ENCODE peak calls at places on chromosomes 12 and 14, in eight cellular contexts. J is stomach, W is sigmoid colon, Q is GM12891, Y is K562, H is H54, Z is heart left ventricle, G is thyroid gland. E is an unnamed sample.

GRCh38 chr12:80443974-80444666 is at the start of gene PTPRQ:
- DNase-seq in Z (no peak), H (no peak), Q (no peak), G (no peak), Y (no peak), W (no peak), J (no peak), E (no peak)

GRCh38 chr14:59123975-59124374 is 64.5 kb upstream of the DAAM1 start:
- DNase-seq in Z (no peak), W (no peak), G (no peak), Y (no peak), H (no peak), Q (no peak), J (no peak), E (no peak)

GRCh38 chr12:65655074-65655493 is 169.2 kb upstream of the HMGA2 start:
- DNase-seq in W (no peak), Q (no peak), G (no peak), J (no peak), Y (peak), Z (no peak), H (no peak), E (peak)

GRCh38 chr12:107355004-107355565 is 261.7 kb upstream of the CRY1 start:
- DNase-seq in G (no peak), W (no peak), H (no peak), Q (no peak), Z (no peak), J (no peak), Y (no peak), E (no peak)

GRCh38 chr12:70648831-70649230 is 11.6 kb upstream of the PTPRB start:
- DNase-seq in Y (no peak), G (no peak), Z (no peak), Q (no peak), J (no peak), W (no peak), H (no peak), E (no peak)

GRCh38 chr12:69071091-69071370 is 138.1 kb upstream of the CPM start:
- DNase-seq in J (no peak), Z (no peak), Y (no peak), Q (no peak), G (no peak), W (no peak), H (no peak), E (no peak)

GRCh38 chr12:132771126-132771838 is 9.7 kb upstream of the ANKLE2 start:
- DNase-seq in W (no peak), Y (no peak), Q (no peak), H (no peak), Z (no peak), G (no peak), J (no peak), E (no peak)

GRCh38 chr14:53355581-53356112 is 202.5 kb upstream of the DDHD1 start:
- DNase-seq in Q (no peak), Y (no peak), Z (no peak), W (no peak), H (peak), J (no peak), G (no peak), E (no peak)

GRCh38 chr12:29551879-29552278 is 54.4 kb upstream of the OVCH1 start:
- DNase-seq in Z (no peak), J (no peak), Y (no peak), G (no peak), H (no peak), W (no peak), Q (no peak), E (no peak)

GRCh38 chr14:59020382-59020781 is 168.1 kb upstream of the DAAM1 start:
- DNase-seq in Y (peak), G (peak), W (no peak), Z (no peak), Q (no peak), J (no peak), H (no peak), E (no peak)

GRCh38 chr14:22189873-22190272 is 399.2 kb downstream of the DAD1 start:
- DNase-seq in Z (no peak), W (no peak), H (no peak), J (no peak), G (no peak), Q (no peak), Y (no peak), E (no peak)

GRCh38 chr14:105482486-105483110 is 4.1 kb upstream of the CRIP1 start:
- DNase-seq in W (no peak), Y (no peak), J (no peak), H (no peak), Q (no peak), Z (no peak), G (no peak), E (no peak)

GRCh38 chr14:77031680-77032482 is 3.4 kb upstream of the IRF2BPL start:
- DNase-seq in Z (peak), Y (no peak), G (peak), Q (no peak), W (peak), J (no peak), H (no peak), E (no peak)
- TF ChIP-seq POLR2A in Z (no peak), Y (no peak), G (no peak), Q (no peak), W (peak), J (no peak), H (no peak), E (no peak)

DNA sequence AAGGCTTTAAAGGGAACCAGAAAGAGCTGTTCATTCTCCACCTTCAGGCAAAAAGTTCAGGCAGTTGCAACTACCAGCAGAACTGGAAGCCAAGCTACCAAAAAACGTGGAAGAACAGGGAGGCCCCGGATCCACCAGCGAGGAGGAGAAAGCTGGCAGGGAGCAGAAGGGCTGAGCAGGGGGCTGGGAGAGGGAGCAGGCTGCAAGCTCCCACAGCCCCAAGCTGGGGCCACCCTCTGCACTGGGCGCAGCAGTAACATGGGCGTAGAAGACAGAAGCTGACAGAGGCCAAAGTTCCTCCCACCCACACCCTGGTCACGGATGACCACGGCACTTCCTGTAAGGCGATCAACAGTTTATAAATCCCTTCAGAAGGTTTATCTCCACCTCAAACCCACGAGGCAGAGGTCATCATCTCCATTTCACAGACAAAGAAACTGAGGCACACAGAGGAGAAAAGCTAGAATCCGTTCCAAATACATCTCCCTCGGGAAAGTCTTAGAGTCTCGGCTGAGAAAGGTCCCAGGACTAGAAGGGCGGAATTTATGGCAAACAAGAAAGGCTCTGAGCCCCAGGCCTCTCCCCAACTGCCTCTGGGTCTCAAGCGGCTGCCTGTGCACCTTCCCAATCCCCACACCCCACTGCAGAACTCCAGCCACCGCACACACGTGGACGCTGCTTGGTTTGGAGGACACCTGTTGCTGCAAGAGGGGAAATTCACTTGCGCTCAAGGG is 1.8 kb downstream of the CCDC85C start:
- DNase-seq in W (peak), G (peak), Z (no peak), Q (no peak), J (peak), H (peak), Y (no peak), E (no peak)
- TF ChIP-seq POLR2A in W (no peak), G (no peak), Z (no peak), Q (no peak), J (no peak), H (no peak), Y (no peak), E (no peak)

GRCh38 chr12:31903025-31903424 is 56.2 kb upstream of the RESF1 start:
- DNase-seq in W (no peak), Z (no peak), G (no peak), Q (no peak), J (no peak), Y (no peak), H (no peak), E (no peak)

DNA sequence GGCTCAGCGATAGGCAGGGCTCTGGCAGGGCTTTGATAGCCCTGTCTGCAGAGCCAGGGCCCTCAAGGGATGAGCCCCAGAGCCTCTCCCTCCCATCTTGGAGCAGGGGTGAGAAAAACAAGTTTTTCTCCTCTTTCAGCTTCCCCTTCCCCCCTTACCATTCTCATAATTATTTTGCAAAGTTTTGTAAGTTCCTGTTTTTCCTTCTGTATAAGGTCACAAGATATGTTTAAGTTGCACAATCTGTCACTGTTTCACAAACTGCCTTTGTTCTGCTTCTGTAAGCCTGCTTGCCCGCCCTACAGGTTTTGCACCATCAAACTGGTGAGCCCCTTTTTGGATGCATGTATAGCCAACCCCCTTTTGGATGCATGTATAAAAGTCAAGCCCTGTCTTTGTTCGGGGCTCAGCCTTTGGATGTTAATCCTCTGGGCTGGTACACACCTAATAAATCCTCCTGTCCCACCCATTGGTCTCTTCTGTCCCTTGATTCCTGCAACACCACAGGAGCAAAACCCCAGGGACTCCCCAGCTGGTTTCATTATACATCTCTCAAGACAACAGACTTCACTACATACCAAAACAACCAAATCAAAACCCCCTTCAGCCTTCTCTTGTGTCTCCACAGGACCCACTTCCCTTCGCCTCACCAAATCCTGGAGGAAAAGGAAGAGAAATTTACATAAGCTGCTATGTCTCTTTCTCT is 52.5 kb upstream of the RESF1 start:
- DNase-seq in Y (no peak), W (no peak), Q (no peak), H (no peak), G (no peak), J (no peak), Z (no peak), E (no peak)
- TF ChIP-seq POLR2A in Y (no peak), W (no peak), Q (no peak), H (no peak), G (no peak), J (no peak), Z (no peak), E (no peak)

GRCh38 chr14:100824156-100824555 is 1.8 kb upstream of the MEG3 start:
- DNase-seq in W (peak), Q (peak), H (no peak), J (no peak), Z (peak), Y (no peak), G (peak), E (no peak)

GRCh38 chr14:100825691-100826331 is at the start of gene MEG3:
- DNase-seq in H (no peak), G (peak), Y (no peak), Q (no peak), J (no peak), Z (peak), W (peak), E (no peak)

GRCh38 chr14:100823488-100823887 is 2.4 kb upstream of the MEG3 start:
- DNase-seq in Y (no peak), J (no peak), H (no peak), Z (no peak), Q (no peak), W (no peak), G (no peak), E (no peak)

GRCh38 chr14:100826371-100827139 is 637 bp downstream of the MEG3 start:
- DNase-seq in W (no peak), H (no peak), Q (no peak), Z (no peak), Y (no peak), J (no peak), G (no peak), E (no peak)

DNA sequence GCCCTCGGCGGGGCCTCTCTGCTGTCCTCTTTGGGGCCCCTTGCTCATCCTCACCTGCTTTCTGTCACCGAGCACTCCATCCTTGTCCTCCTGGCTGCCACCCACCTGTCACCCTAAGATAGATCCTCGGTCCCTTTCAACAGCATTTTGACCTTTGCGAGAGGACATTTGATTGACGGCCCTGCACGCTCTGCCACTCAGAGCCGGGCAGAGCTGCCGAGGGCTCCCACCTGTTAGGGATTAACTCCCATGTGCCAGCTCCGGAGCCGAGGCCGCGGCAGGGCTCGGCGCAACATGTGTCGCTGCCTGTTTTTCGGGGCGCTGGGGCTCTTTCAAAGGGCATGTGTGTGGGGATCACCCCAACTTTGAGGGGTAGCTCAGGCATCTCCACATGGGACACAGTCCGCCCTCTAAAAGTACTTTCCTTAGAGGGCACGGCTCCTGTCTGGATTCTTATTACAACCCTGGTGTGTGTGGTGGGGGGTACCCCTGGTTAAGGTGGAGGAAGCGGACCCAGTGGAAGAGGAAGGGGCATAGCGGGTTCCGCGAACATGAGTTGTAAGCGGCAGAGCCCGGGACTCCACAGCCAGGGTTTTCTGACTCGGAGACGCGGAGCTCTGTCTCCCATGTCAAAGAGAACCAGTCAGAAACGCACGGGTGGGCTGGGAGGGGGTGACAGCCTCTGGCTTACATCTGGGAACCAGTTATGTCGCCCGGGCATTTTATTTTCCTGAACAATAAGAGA is 800 bp upstream of the MEG3 start:
- DNase-seq in G (no peak), Z (no peak), J (no peak), W (no peak), Q (no peak), Y (no peak), H (no peak), E (no peak)
- TF ChIP-seq POLR2A in G (no peak), Z (no peak), J (no peak), W (no peak), Q (no peak), Y (no peak), H (no peak), E (no peak)

GRCh38 chr14:91418387-91419043 is 895 bp upstream of the CCDC88C start:
- DNase-seq in Y (peak), Q (no peak), Z (peak), J (peak), G (peak), H (peak), W (no peak), E (peak)

GRCh38 chr14:91417134-91417982 is at the start of gene CCDC88C:
- DNase-seq in W (no peak), J (peak), Y (peak), Z (peak), Q (no peak), G (peak), H (no peak), E (peak)

GRCh38 chr14:91419044-91419397 is 1.4 kb upstream of the CCDC88C start:
- DNase-seq in W (no peak), G (no peak), Z (no peak), Y (no peak), H (no peak), Q (no peak), J (peak), E (no peak)

GRCh38 chr14:91416744-91417133 is 881 bp downstream of the CCDC88C start:
- DNase-seq in H (no peak), G (no peak), Q (no peak), W (no peak), Y (peak), J (peak), Z (no peak), E (peak)

DNA sequence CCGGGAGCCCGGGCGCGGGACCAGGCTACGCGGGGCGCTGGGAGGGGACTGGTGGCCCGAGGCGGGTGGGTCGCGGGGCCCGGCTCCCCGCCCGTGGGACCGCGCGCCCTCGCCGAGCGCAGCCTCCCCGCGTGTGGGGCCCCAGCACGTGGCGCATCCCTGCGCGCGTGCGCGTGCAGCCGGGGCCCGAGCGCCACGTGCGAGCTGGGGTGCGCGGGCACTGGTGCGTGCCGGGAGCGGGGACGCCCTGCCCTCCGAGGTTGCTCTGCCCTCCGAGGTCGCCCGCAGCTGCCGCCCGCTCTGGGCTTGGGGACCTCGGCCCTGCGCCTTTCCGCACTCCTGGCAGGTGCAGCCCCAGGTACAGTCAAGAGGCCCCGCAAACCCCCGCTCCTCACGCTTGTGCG is 365 bp upstream of the CCDC88C start:
- DNase-seq in Z (no peak), W (no peak), H (no peak), Q (no peak), G (no peak), Y (peak), J (peak), E (peak)
- TF ChIP-seq POLR2A in Z (no peak), W (no peak), H (no peak), Q (no peak), G (no peak), Y (no peak), J (no peak), E (peak)

E was measured in erythroblast.